ENCODE peak calls at places on chromosomes 16 and 17, in four cellular contexts. E is tibial nerve, N is astrocyte, T is body of pancreas. Y is an unnamed sample.

GRCh38 chr17:48577946-48578615 is at the start of gene HOXB4:
- DNase-seq in E (peak; percentile 67), N (peak; percentile 78), T (no peak), Y (peak; percentile 87)

GRCh38 chr16:57744646-57744903 is 9.0 kb downstream of the KATNB1 start:
- DNase-seq in E (no peak), N (no peak), T (no peak), Y (no peak)

GRCh38 chr17:81566461-81567126 is 14.4 kb upstream of the FAAP100 start:
- DNase-seq in E (peak; percentile 70), N (peak; percentile 97), T (peak; percentile 82), Y (peak; percentile 94)

GRCh38 chr17:29590261-29590978 is 972 bp upstream of the GIT1 start:
- DNase-seq in E (no peak), N (peak; percentile 62), T (no peak), Y (peak; percentile 75)

GRCh38 chr17:31115168-31115567 is 20.4 kb downstream of the NF1 start:
- DNase-seq in E (no peak), N (peak; percentile 65), T (no peak), Y (no peak)

GRCh38 chr16:70577256-70577698 is 53.7 kb downstream of the SF3B3 start:
- DNase-seq in E (no peak), N (peak; percentile 71), T (no peak), Y (peak; percentile 81)

GRCh38 chr16:69073181-69073669 is 32.2 kb upstream of the HAS3 start:
- DNase-seq in E (no peak), N (peak; percentile 91), T (no peak), Y (peak; percentile 83)

GRCh38 chr17:21039839-21040575 is 2.8 kb downstream of the USP22 start:
- DNase-seq in E (no peak), N (peak; percentile 45), T (peak; percentile 35), Y (no peak)

GRCh38 chr17:58527949-58528348 is 13.5 kb upstream of the MTMR4 start:
- DNase-seq in E (no peak), N (peak; percentile 77), T (no peak), Y (peak; percentile 41)

GRCh38 chr17:74157366-74157765 is 46.1 kb upstream of the RPL38 start:
- DNase-seq in E (no peak), N (no peak), T (no peak), Y (no peak)

GRCh38 chr17:79601604-79602420 is 9.0 kb downstream of the RBFOX3 start:
- DNase-seq in E (no peak), N (no peak), T (no peak), Y (no peak)

GRCh38 chr17:8110456-8110804 is 7.9 kb downstream of the ALOXE3 start:
- DNase-seq in E (no peak), N (no peak), T (no peak), Y (no peak)
- H3K27me3 ChIP-seq in E (no peaks in the 10 kb centered on the region), N (peaks cover 45% of the 10 kb centered on the region), T (peaks cover 2% of the 10 kb centered on the region), Y (peaks cover 3% of the 10 kb centered on the region)

DNA sequence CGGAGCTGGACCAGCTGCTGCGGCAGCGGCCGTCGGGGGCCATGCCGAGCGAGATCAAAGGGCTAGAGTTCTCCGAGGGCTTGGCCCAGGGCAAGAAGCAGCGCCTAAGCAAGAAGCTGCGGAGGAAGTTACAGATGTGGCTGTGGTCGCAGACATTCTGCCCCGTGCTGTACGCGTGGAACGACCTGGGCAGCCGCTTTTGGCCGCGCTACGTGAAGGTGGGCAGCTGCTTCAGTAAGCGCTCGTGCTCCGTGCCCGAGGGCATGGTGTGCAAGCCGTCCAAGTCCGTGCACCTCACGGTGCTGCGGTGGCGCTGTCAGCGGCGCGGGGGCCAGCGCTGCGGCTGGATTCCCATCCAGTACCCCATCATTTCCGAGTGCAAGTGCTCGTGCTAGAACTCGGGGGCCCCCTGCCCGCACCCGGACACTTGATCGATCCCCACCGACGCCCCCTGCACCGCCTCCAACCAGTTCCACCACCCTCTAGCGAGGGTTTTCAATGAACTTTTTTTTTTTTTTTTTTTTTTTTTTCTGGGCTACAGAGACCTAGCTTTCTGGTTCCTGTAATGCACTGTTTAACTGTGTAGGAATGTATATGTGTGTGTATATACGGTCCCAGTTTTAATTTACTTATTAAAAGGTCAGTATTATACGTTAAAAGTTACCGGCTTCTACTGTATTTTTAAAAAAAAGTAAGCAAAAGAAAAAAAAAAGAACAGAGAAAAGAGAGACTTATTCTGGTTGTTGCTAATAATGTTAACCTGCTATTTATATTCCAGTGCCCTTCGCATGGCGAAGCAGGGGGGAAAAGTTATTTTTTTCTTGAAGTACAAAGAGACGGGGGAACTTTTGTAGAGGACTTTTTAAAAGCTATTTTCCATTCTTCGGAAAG is 1.3 kb downstream of the NOG start:
- DNase-seq in E (no peak), N (no peak), T (no peak), Y (peak; percentile 43)
- H3K4me3 ChIP-seq in E (peak overlapping the region; percentile 68), N (peak overlapping the region; percentile 57), T (peak overlapping the region; percentile 18), Y (peak overlapping the region; percentile 60)

GRCh38 chr17:38425744-38426143 is 2.5 kb upstream of the ARHGAP23 start:
- DNase-seq in E (no peak), N (peak; percentile 20), T (no peak), Y (peak; percentile 46)

GRCh38 chr17:38426441-38426840 is 1.8 kb upstream of the ARHGAP23 start:
- DNase-seq in E (no peak), N (no peak), T (no peak), Y (no peak)

GRCh38 chr17:38425048-38425447 is 3.2 kb upstream of the ARHGAP23 start:
- DNase-seq in E (no peak), N (no peak), T (no peak), Y (no peak)

GRCh38 chr17:38421871-38422819 is 6.1 kb upstream of the ARHGAP23 start:
- DNase-seq in E (no peak), N (no peak), T (no peak), Y (no peak)

DNA sequence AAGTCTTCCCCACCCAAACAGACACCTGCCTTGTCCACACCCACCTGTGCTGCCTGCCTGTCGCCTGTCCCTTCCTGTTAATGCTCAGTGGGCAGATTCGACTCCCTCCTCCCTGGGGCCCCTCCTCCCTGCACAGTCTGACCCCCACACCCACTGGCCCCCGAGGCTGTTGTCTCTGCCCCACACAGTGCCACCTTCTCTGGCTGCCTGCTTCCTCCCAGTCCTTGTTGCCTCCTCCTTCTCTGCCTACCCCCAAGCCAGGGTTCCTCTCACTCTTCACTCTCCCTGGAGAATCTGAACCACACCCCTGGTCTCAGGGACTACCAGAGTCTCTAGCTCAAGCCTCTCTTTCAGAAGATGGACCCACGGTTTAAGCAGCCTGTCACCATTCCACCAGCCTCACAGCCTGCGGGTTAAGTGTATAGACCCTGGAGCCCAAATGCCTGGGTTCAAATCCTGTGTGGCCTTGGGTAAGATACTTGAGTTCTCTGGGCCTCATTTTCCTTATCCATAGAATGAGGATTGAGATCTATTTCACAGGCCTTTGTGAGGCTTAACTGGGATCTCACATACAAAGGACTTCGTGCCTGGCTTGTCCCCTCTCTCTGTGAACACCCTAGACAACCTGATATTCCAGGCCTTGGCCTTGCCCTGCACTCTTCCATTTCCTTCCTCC is 3.8 kb upstream of the ARHGAP23 start:
- DNase-seq in E (no peak), N (no peak), T (no peak), Y (no peak)
- H3K27me3 ChIP-seq in E (no peaks in the 10 kb centered on the region), N (peaks cover 5% of the 10 kb centered on the region), T (no peaks in the 10 kb centered on the region), Y (no peaks in the 10 kb centered on the region)

GRCh38 chr17:7974638-7975131 is 27.7 kb upstream of the GUCY2D start:
- DNase-seq in E (no peak), N (no peak), T (no peak), Y (no peak)

GRCh38 chr17:7971651-7972050 is 30.8 kb upstream of the GUCY2D start:
- DNase-seq in E (no peak), N (no peak), T (no peak), Y (no peak)

GRCh38 chr17:7967751-7968150 is 34.7 kb upstream of the GUCY2D start:
- DNase-seq in E (no peak), N (no peak), T (no peak), Y (no peak)

GRCh38 chr17:7969434-7969833 is 33.0 kb upstream of the GUCY2D start:
- DNase-seq in E (no peak), N (no peak), T (no peak), Y (no peak)

DNA sequence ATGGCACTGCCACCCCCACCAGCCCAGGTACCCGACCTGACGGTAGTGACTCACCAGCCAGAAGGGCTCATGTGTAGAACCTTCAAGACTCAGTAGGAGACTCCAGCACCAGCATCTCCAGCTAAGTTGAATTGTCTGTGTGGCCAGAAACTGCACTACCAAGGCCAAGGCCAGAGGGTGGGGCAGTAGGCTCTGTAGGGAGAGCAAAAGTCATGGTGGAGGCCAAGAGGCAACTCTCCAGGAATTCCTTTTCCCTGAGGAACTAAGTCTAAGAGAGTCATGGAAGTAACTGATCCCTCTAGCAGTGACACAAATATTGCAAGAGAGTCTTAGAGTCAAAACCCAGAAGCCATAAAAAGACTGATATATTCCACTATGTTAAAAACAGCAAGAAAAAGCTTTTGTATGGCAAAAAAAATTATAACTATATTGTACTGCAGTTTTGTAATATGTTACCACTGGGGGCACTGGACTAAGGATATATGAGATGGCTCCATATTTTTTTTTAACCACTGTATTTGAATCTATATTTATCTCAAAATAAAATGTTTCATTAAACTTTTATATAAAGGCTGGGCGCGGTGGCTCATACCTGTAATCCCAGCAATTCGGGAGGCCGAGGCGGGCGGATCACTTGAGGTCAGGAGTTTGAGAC is 30.2 kb upstream of the GUCY2D start:
- DNase-seq in E (no peak), N (no peak), T (no peak), Y (no peak)
- H3K4me3 ChIP-seq in E (no peak overlapping the region), N (no peak overlapping the region), T (no peak overlapping the region), Y (no peak overlapping the region)

GRCh38 chr16:30666681-30667080 is 8.4 kb downstream of the FBRS start:
- DNase-seq in E (no peak), N (peak; percentile 34), T (no peak), Y (no peak)
- H3K27me3 ChIP-seq in E (no peaks in the 10 kb centered on the region), N (no peaks in the 10 kb centered on the region), T (no peaks in the 10 kb centered on the region), Y (no peaks in the 10 kb centered on the region)